ENCODE peak calls at places on chromosome 10, in seven cellular contexts. B is HL-60, H is GM12878, Q is GM23338, E is esophagus muscularis mucosa, U is suprapubic skin, D is stomach. M is an unnamed sample.

GRCh38 chr10:132931258-132931657 is 11.1 kb downstream of the CFAP46 start:
- DNase-seq in B (peak), H (no peak), Q (no peak), E (no peak), U (no peak), D (no peak), M (no peak)

GRCh38 chr10:21194510-21194993 is 297.4 kb upstream of the NEBL start:
- DNase-seq in B (peak), H (no peak), Q (no peak), E (no peak), U (no peak), D (peak), M (no peak)

GRCh38 chr10:6530211-6530840 is 49.8 kb downstream of the PRKCQ start:
- DNase-seq in B (no peak), H (no peak), Q (no peak), E (peak), U (no peak), D (peak), M (no peak)

GRCh38 chr10:117539903-117540639 is 2.5 kb upstream of the EMX2 start:
- DNase-seq in B (no peak), H (no peak), Q (no peak), E (no peak), U (no peak), D (no peak), M (no peak)

GRCh38 chr10:93126484-93127052 is 52.9 kb downstream of the CYP26A1 start:
- DNase-seq in B (no peak), H (no peak), Q (peak), E (no peak), U (no peak), D (no peak), M (no peak)

GRCh38 chr10:82737556-82737955 is 862.6 kb downstream of the NRG3 start:
- DNase-seq in B (no peak), H (no peak), Q (peak), E (no peak), U (no peak), D (no peak), M (no peak)

GRCh38 chr10:88702848-88703597 is 3.0 kb upstream of the LIPK start:
- DNase-seq in B (no peak), H (no peak), Q (peak), E (no peak), U (no peak), D (peak), M (peak)

GRCh38 chr10:102738692-102739121 is 5.0 kb upstream of the WBP1L start:
- DNase-seq in B (peak), H (no peak), Q (no peak), E (no peak), U (no peak), D (no peak), M (no peak)

GRCh38 chr10:60807499-60807898 is 29.2 kb downstream of the CDK1 start:
- DNase-seq in B (no peak), H (no peak), Q (no peak), E (no peak), U (no peak), D (no peak), M (no peak)

GRCh38 chr10:21401196-21401595 is 124.3 kb downstream of the SKIDA1 start:
- DNase-seq in B (no peak), H (no peak), Q (no peak), E (no peak), U (no peak), D (no peak), M (no peak)

GRCh38 chr10:26044123-26044749 is 110.2 kb downstream of the MYO3A start:
- DNase-seq in B (no peak), H (no peak), Q (no peak), E (no peak), U (no peak), D (peak), M (no peak)

GRCh38 chr10:3735175-3735574 is 49.8 kb downstream of the KLF6 start:
- DNase-seq in B (no peak), H (no peak), Q (peak), E (no peak), U (no peak), D (no peak), M (no peak)
- TF ChIP-seq CTCF in B (no peak), H (peak), Q (peak), E (no peak), U (no peak), D (no peak), M (peak)

GRCh38 chr10:45582386-45582781 is 90.2 kb downstream of the ZFAND4 start:
- DNase-seq in B (no peak), H (no peak), Q (no peak), E (no peak), U (no peak), D (no peak), M (no peak)
- TF ChIP-seq POLR2AphosphoS5 in B (no peak), H (no peak), Q (no peak), E (no peak), U (no peak), D (no peak), M (no peak)

DNA sequence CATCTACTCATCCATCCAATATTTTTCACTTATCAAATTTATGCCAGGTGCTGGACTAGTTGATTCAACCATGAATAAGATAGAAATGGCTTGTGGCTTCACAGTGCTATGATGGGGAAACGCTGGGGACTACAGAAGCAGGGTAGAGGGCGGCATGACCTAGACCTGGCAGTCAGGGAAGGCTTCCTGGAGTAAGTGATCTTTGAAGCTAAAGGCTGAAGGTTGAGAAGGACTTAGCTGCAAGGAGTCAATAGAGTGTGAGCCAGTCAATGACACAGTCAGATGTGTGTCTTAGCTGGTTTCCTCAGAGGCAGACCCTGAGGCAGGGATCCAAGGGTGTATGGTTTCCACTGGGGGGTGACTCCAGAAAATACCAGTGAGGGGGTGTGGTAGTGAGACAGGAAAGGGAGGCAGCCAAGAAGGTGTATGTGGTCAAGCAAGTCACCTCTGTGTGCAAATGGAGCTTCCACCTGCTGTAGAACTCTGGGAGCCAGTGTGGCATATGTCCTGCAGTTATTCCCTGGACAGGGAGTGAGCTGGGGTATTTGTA is 10.3 kb downstream of the PRF1 start:
- DNase-seq in B (no peak), H (no peak), Q (no peak), E (peak), U (no peak), D (no peak), M (no peak)
- H3K4me3 ChIP-seq in B (no peak), H (no peak), Q (no peak), E (no peak), U (no peak), D (no peak), M (no peak)

GRCh38 chr10:130191380-130191779 is 55.2 kb downstream of the GLRX3 start:
- DNase-seq in B (no peak), H (no peak), Q (no peak), E (no peak), U (no peak), D (no peak), M (no peak)

GRCh38 chr10:130189466-130190064 is 53.4 kb downstream of the GLRX3 start:
- DNase-seq in B (no peak), H (no peak), Q (no peak), E (no peak), U (peak), D (no peak), M (no peak)

GRCh38 chr10:130188195-130189175 is 52.3 kb downstream of the GLRX3 start:
- DNase-seq in B (no peak), H (no peak), Q (no peak), E (no peak), U (peak), D (peak), M (no peak)

GRCh38 chr10:130190737-130191115 is 54.5 kb downstream of the GLRX3 start:
- DNase-seq in B (no peak), H (no peak), Q (peak), E (no peak), U (no peak), D (no peak), M (no peak)

DNA sequence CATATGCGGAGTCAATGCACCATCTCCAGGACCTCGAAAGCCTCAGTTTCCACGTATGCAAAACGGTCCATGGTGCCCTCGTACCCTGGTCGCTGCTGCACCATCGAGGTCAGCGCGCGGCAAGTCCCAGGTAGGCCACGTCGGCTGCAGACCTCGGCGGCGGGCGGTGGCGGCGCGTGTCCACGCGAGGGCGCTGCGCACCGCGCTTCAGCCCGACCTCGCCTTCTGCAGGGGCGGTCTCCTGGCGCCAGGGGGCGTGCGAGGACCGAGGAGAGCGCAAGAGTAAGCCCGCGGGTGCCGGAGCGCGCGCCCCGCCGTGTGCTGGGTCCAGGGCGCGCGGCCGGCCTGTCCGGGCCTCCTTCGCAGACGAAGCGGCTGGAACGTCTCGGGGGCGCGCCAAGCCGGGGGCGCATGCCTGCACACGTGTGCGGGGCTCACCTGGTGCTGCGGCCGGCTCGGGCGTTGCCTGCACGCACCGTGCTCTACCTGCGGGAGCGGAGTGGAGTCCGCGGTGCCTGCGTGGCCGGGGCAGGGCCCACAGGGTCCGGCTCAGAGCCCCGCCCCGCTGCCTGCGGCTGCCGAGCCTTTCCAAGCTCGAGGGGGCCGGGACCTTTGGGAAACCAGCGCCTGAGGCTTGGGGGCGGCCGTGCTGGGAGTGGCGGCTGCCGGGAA is 54.0 kb downstream of the GLRX3 start:
- DNase-seq in B (peak), H (peak), Q (peak), E (peak), U (peak), D (peak), M (peak)
- TF ChIP-seq CTCF in B (peak), H (peak), Q (peak), E (peak), U (peak), D (peak), M (peak)

GRCh38 chr10:29099001-29099400 is 189.9 kb upstream of the LYZL1 start:
- DNase-seq in B (no peak), H (no peak), Q (no peak), E (no peak), U (no peak), D (no peak), M (no peak)
- TF ChIP-seq POLR2AphosphoS5 in B (no peak), H (no peak), Q (no peak), E (no peak), U (no peak), D (no peak), M (no peak)

M was measured in Panc1.